ENCODE peak calls at places on chromosomes 16 and 17, in five cellular contexts. A, K, J, E and T are unnamed samples.

GRCh38 chr16:77723108-77723514 is 797 bp downstream of the NUDT7 start:
- DNase-seq in A (peak; percentile 66), K (no peak), J (no peak), E (no peak), T (peak; percentile 16)

GRCh38 chr16:78220571-78220970 is 121.1 kb downstream of the WWOX start:
- DNase-seq in A (no peak), K (no peak), J (no peak), E (no peak), T (no peak)

GRCh38 chr17:45019177-45019711 is 32.2 kb downstream of the DCAKD start:
- DNase-seq in A (peak; percentile 60), K (peak; percentile 79), J (peak; percentile 42), E (no peak), T (peak; percentile 60)

GRCh38 chr16:4410335-4411075 is 5.9 kb downstream of the CORO7 start:
- DNase-seq in A (peak; percentile 94), K (peak; percentile 60), J (no peak), E (peak; percentile 82), T (no peak)

GRCh38 chr16:19522369-19523159 is 666 bp upstream of the GDE1 start:
- DNase-seq in A (no peak), K (no peak), J (no peak), E (no peak), T (no peak)

GRCh38 chr17:10762037-10762436 is 32.2 kb upstream of the TMEM220 start:
- DNase-seq in A (no peak), K (no peak), J (no peak), E (no peak), T (no peak)

GRCh38 chr17:41888332-41888965 is 23.2 kb upstream of the KLHL11 start:
- DNase-seq in A (no peak), K (no peak), J (no peak), E (no peak), T (no peak)

GRCh38 chr17:56175299-56175935 is 22.1 kb downstream of the ANKFN1 start:
- DNase-seq in A (no peak), K (no peak), J (no peak), E (no peak), T (no peak)

GRCh38 chr16:54987081-54987480 is 56.4 kb downstream of the IRX5 start:
- DNase-seq in A (no peak), K (no peak), J (no peak), E (no peak), T (no peak)

GRCh38 chr17:37450090-37450489 is 39.6 kb upstream of the DUSP14 start:
- DNase-seq in A (no peak), K (no peak), J (no peak), E (peak; percentile 79), T (no peak)

GRCh38 chr16:14177704-14178103 is 106.6 kb downstream of the MRTFB start:
- DNase-seq in A (no peak), K (no peak), J (no peak), E (no peak), T (no peak)

GRCh38 chr17:80795737-80796136 is 195.9 kb upstream of the CHMP6 start:
- DNase-seq in A (peak; percentile 54), K (no peak), J (no peak), E (no peak), T (peak; percentile 70)

GRCh38 chr17:41813039-41813680 is 356 bp downstream of the FKBP10 start:
- DNase-seq in A (no peak), K (no peak), J (no peak), E (no peak), T (no peak)

GRCh38 chr16:53159781-53160436 is 105.1 kb downstream of the CHD9 start:
- DNase-seq in A (peak; percentile 73), K (no peak), J (peak; percentile 62), E (no peak), T (no peak)

GRCh38 chr16:48481772-48482171 is 96.6 kb upstream of the SIAH1 start:
- DNase-seq in A (no peak), K (no peak), J (no peak), E (no peak), T (no peak)

GRCh38 chr16:48479955-48480354 is 94.7 kb upstream of the SIAH1 start:
- DNase-seq in A (peak; percentile 58), K (no peak), J (no peak), E (no peak), T (no peak)

GRCh38 chr16:48478418-48478817 is 93.2 kb upstream of the SIAH1 start:
- DNase-seq in A (peak; percentile 40), K (no peak), J (no peak), E (no peak), T (no peak)

GRCh38 chr16:48479319-48479718 is 94.1 kb upstream of the SIAH1 start:
- DNase-seq in A (no peak), K (no peak), J (no peak), E (no peak), T (no peak)
- H3K4me1 ChIP-seq in A (no peaks in the 10 kb centered on the region), K (no peaks in the 10 kb centered on the region), J (no peaks in the 10 kb centered on the region), E (no peaks in the 10 kb centered on the region), T (no peaks in the 10 kb centered on the region)

DNA sequence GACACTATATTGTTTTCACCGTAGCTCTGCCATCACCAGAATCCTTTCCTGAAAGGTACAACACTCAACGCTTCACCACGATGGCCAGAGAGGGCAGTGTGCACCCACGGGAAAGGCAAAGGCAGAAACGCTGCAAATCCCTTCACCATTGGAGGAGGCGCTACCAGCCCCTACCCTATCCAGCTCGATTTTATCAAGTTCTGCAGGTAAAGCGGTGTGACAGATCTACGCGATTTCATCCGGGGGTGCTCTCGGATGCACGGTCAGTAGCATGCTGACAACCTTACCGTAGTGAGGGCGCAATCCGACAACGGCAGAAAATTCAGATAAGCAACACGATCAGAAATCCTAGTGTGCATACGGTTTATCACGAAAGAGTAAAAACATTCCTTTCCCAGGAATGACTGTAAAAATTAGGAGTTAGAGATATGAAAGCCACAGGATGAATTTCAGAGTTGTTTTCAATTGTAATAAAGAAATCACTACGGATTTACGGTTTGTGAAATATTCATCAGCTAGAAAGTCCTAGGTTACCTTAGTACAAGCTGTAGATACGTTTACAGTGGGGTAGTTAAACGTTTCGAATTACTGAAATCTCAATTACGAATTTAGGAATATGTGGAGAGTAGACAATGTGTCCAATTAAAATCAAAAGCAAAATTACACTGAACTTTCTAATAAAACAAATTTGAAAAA is 1.8 kb downstream of the NETO2 start:
- DNase-seq in A (peak; percentile 87), K (peak; percentile 87), J (peak; percentile 88), E (peak; percentile 70), T (peak; percentile 72)
- H3K4me3 ChIP-seq in A (peak overlapping the region; percentile 62), K (peak overlapping the region; percentile 60), J (no peak overlapping the region), E (peak overlapping the region; percentile 28), T (peak overlapping the region; percentile 74)

DNA sequence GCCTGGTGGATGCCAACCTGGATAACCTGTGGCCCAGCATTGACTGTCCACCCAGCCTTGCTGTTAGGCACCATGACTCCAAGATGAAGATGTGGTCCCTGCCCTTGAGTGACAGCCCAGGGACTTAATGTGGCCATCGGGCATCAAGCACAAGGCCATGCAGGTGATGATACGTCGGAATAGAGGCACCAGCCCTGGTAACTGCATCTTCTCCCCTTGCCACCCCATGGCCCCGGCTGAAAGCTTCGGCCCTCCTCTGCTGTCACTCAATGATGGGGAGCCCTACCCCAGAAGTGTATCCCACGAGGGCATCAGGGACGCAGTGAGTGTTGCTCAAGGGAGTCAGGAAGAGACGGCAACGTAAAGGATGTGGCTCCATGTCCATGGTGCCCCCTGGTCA is 2.0 kb downstream of the NT5C start:
- DNase-seq in A (no peak), K (no peak), J (no peak), E (no peak), T (no peak)
- H3K4me1 ChIP-seq in A (no peaks in the 10 kb centered on the region), K (no peaks in the 10 kb centered on the region), J (peaks cover 6% of the 10 kb centered on the region), E (peaks cover 5% of the 10 kb centered on the region), T (peaks cover 34% of the 10 kb centered on the region)

DNA sequence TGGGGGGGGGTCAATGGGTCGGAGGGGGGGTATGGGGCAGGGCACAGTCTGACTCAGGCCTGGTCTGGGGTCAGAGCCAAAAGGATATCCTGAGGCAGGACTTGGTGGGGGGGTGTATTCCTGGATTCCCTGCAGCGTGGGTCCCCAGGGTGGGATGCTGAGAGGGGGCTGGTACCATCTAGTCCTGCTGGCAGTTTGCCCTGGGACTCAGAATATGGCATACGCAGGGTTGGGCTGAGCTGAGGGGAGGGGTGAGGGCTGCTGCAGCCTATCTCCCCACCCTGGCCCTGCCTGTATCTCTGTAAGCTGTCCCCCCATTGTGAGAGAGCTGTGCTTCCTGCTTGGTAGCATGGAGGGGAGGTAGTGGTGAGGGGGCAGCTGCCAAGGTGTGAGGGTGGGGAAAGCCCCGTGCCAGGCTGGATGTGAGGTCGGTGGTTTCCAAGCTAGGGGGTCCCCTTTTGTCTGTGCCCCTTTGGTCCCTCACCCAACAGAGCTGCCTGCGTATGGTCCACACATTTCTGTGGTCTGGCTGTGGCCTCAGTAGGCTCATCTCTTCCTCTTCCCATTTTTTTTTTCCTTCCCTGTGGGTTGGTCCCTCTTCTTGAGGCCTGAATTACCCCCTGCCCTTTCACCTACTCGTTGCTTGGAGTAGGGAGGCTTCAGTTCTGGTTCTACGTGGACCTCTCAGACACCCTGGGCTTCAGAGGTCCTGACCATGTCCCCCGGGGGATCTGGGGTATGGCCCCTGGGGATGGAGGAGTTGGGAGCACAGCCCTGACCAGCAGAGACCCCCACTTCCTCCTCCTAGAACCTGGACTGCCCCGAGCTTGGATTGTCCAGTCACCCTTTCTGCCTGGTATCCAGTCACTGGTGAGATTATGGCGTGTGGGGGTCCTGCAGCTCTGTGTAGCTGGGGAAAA is 15.0 kb downstream of the RARA start:
- DNase-seq in A (peak; percentile 83), K (peak; percentile 81), J (no peak), E (no peak), T (peak; percentile 73)
- H3K4me3 ChIP-seq in A (no peak overlapping the region), K (no peak overlapping the region), J (no peak overlapping the region), E (no peak overlapping the region), T (peak overlapping the region; percentile 38)

GRCh38 chr17:6045621-6046357 is 24.4 kb upstream of the WSCD1 start:
- DNase-seq in A (no peak), K (no peak), J (no peak), E (no peak), T (no peak)
- H3K4me1 ChIP-seq in A (no peaks in the 10 kb centered on the region), K (no peaks in the 10 kb centered on the region), J (no peaks in the 10 kb centered on the region), E (no peaks in the 10 kb centered on the region), T (no peaks in the 10 kb centered on the region)

DNA sequence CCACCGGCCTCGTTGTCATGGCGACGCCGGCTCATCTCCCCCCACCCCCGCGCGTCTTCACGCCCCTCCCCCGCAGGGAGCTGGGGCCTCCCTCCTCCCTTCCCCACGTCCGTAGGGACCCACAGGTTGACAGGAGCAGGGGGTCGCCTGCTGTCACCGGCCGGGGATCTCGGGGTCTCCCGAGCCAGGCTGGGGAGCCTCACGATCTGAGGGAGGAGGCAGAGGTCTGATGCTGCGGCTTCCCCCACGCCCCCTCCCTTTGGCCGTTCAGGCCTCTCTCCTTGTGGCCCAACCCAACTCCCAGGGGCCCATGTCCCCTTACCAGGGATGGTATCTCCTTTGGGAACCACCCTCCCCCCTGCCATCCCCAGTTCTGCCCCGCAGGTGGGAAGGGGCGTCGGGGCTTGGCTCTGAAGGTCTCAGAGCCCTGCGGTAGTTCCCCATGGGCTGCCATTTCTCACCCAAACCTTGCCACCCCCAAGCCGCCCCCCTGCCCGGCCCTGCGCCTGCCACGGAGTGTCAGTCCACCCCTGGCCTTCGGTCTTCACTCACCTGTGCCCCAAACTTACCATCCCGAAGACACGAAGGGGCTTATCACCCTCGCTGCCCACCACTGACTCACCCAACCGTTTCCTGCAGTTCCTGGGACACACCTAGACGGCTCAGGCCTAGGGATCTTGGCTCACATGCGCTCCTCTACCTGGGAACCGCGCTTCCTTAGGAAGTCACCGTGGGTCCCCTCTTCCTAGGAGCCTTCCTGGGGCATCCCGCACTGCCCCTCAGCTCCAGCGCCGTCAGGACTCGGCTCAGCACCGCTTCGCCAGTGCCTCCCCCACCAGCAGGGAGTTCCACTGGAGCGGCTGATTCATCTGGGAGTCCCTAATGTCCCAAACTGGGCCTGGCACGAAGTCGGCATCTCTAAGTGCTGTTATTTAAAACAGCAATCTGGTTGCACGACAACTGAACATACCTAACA is 966 bp upstream of the DOC2A start:
- DNase-seq in A (no peak), K (no peak), J (no peak), E (no peak), T (no peak)
- H3K4me3 ChIP-seq in A (peak overlapping the region; percentile 37), K (no peak overlapping the region), J (peak overlapping the region; percentile 10), E (peak overlapping the region; percentile 14), T (peak overlapping the region; percentile 60)